ENCODE peak calls at places on chromosomes 11 and 22, in nine cellular contexts. W is right cardiac atrium; P is SJSA1; Y is ovary; R is neural progenitor cell; H is effector memory CD4-positive, alpha-beta T cell; L is body of pancreas; S is endothelial cell of umbilical vein; K is small intestine. V is an unnamed sample. For H3K4me1, the result is how much of the 10 kb centered on the place peaks cover.

GRCh38 chr11:123330948-123331347 is 99.1 kb upstream of the GRAMD1B start:
- DNase-seq in H (no peak), S (no peak), K (no peak), Y (no peak), R (no peak), P (no peak), L (no peak), W (no peak), V (no peak)

GRCh38 chr11:29293825-29294224 is 723.0 kb downstream of the KCNA4 start:
- DNase-seq in Y (no peak), L (no peak), K (no peak), R (no peak), S (peak), W (no peak), P (peak), H (no peak), V (no peak)

GRCh38 chr11:1529286-1529685 is 42.7 kb upstream of the MOB2 start:
- DNase-seq in S (no peak), L (no peak), H (no peak), K (no peak), R (no peak), W (peak), Y (no peak), P (no peak), V (no peak)

GRCh38 chr22:44670220-44670983 is 31.6 kb upstream of the PRR5 start:
- DNase-seq in L (no peak), W (no peak), R (no peak), K (no peak), Y (no peak), H (no peak), P (no peak), S (no peak), V (no peak)

GRCh38 chr11:67645521-67646457 is 4.7 kb downstream of the ACY3 start:
- DNase-seq in K (no peak), P (no peak), H (no peak), W (no peak), Y (no peak), L (peak), R (no peak), S (no peak), V (no peak)

GRCh38 chr11:33227578-33228261 is 29.5 kb upstream of the HIPK3 start:
- DNase-seq in H (no peak), Y (no peak), W (no peak), K (no peak), R (no peak), L (no peak), P (no peak), S (no peak), V (no peak)

GRCh38 chr22:44068422-44069191 is 44.5 kb downstream of the PARVB start:
- DNase-seq in Y (no peak), H (no peak), S (no peak), K (no peak), W (peak), R (no peak), P (no peak), L (no peak), V (no peak)

GRCh38 chr22:44753189-44754042 is 1.0 kb downstream of the ARHGAP8 start:
- DNase-seq in K (peak), P (peak), S (no peak), L (peak), W (no peak), R (no peak), H (no peak), Y (no peak), V (peak)

GRCh38 chr11:134024420-134025085 is 44.3 kb upstream of the JAM3 start:
- DNase-seq in H (no peak), P (peak), Y (no peak), L (no peak), S (no peak), K (no peak), R (no peak), W (peak), V (no peak)

GRCh38 chr11:64178203-64178602 is 7.8 kb upstream of the STIP1 start:
- DNase-seq in R (no peak), S (no peak), W (no peak), P (no peak), Y (no peak), L (no peak), H (no peak), K (no peak), V (no peak)

GRCh38 chr11:33507967-33508366 is 192.7 kb downstream of the C11orf91 start:
- DNase-seq in Y (no peak), H (no peak), W (no peak), R (peak), P (no peak), L (peak), K (peak), S (no peak), V (no peak)

GRCh38 chr11:86212212-86212611 is 32.3 kb upstream of the EED start:
- DNase-seq in R (no peak), L (no peak), W (no peak), S (no peak), K (peak), P (no peak), Y (no peak), H (no peak), V (no peak)

GRCh38 chr11:23095650-23096049 is 235.4 kb upstream of the CCDC179 start:
- DNase-seq in W (no peak), Y (no peak), H (no peak), S (no peak), R (no peak), K (no peak), P (no peak), L (no peak), V (no peak)

GRCh38 chr11:2436013-2436520 is 8.2 kb downstream of the TRPM5 start:
- DNase-seq in H (no peak), Y (no peak), P (no peak), R (no peak), K (no peak), W (no peak), L (peak), S (no peak), V (no peak)

GRCh38 chr22:20551805-20552449 is 44.5 kb downstream of the MED15 start:
- DNase-seq in Y (peak), P (no peak), S (peak), L (peak), K (no peak), W (peak), H (no peak), R (no peak), V (no peak)

GRCh38 chr11:69102732-69103615 is 52.8 kb upstream of the SMIM38 start:
- DNase-seq in S (no peak), Y (no peak), W (peak), H (no peak), L (no peak), K (no peak), P (peak), R (peak), V (no peak)

GRCh38 chr11:102320679-102321078 is 3.4 kb downstream of the BIRC3 start:
- DNase-seq in W (no peak), K (peak), R (no peak), P (no peak), Y (no peak), H (no peak), L (no peak), S (no peak), V (no peak)

GRCh38 chr11:132943325-132943736 is 589.0 kb downstream of the OPCML start:
- DNase-seq in W (no peak), S (no peak), K (no peak), L (no peak), Y (no peak), R (no peak), H (no peak), P (no peak), V (no peak)

GRCh38 chr11:10490398-10491232 is 35.6 kb downstream of the AMPD3 start:
- DNase-seq in L (peak), P (peak), H (no peak), S (peak), K (peak), R (peak), Y (peak), W (peak), V (peak)

GRCh38 chr11:15714641-15715399 is 600.1 kb downstream of the INSC start:
- DNase-seq in H (no peak), K (no peak), R (no peak), P (peak), Y (no peak), W (no peak), L (no peak), S (no peak), V (no peak)

GRCh38 chr11:9808943-9809342 is 145.1 kb downstream of the SWAP70 start:
- DNase-seq in H (no peak), L (no peak), W (no peak), K (no peak), Y (no peak), S (no peak), R (peak), P (peak), V (no peak)

GRCh38 chr11:102924851-102925380 is 30.6 kb downstream of the MMP13 start:
- DNase-seq in S (no peak), K (no peak), Y (no peak), W (no peak), H (no peak), R (no peak), P (no peak), L (no peak), V (no peak)

GRCh38 chr11:3796346-3796745 is 1.0 kb downstream of the NUP98 start:
- DNase-seq in H (no peak), P (peak), K (peak), Y (no peak), S (peak), R (no peak), L (no peak), W (no peak), V (no peak)

GRCh38 chr11:2190670-2191471 is 19.3 kb upstream of the TH start:
- DNase-seq in R (peak), P (no peak), Y (no peak), W (no peak), H (no peak), L (no peak), K (no peak), S (no peak), V (no peak)

GRCh38 chr11:70751142-70751734 is 352.9 kb downstream of the CTTN start:
- DNase-seq in R (no peak), S (no peak), K (no peak), W (no peak), P (no peak), H (no peak), L (no peak), Y (no peak), V (no peak)

GRCh38 chr11:40302669-40303068 is 1156.8 kb downstream of the LRRC4C start:
- DNase-seq in P (peak), R (no peak), H (no peak), Y (no peak), K (no peak), W (no peak), S (peak), L (no peak), V (no peak)

GRCh38 chr11:119352857-119353260 is 6.4 kb upstream of the MFRP start:
- DNase-seq in H (no peak), R (no peak), W (peak), P (no peak), K (peak), S (peak), L (peak), Y (no peak), V (no peak)

GRCh38 chr11:65530157-65530496 is 5.2 kb downstream of the SCYL1 start:
- DNase-seq in L (no peak), P (no peak), H (no peak), Y (no peak), R (no peak), W (no peak), K (no peak), S (no peak), V (no peak)

GRCh38 chr11:49851511-49851910 is 100.7 kb upstream of the OR4C13 start:
- DNase-seq in L (no peak), P (no peak), S (no peak), K (no peak), Y (no peak), H (no peak), W (no peak), R (no peak), V (no peak)

GRCh38 chr22:19974935-19975706 is 33.5 kb upstream of the TXNRD2 start:
- DNase-seq in P (no peak), S (peak), H (no peak), R (no peak), K (no peak), L (no peak), W (no peak), Y (no peak), V (no peak)

GRCh38 chr11:114296979-114297372 is 777 bp downstream of the NNMT start:
- DNase-seq in S (no peak), H (no peak), Y (no peak), R (no peak), L (no peak), K (no peak), P (no peak), W (no peak), V (no peak)

GRCh38 chr22:30637701-30638114 is 2.1 kb downstream of the SLC35E4 start:
- DNase-seq in P (no peak), L (no peak), S (peak), W (no peak), R (no peak), H (no peak), Y (no peak), K (no peak), V (no peak)
- H3K27ac ChIP-seq in P (no peak), L (no peak), S (no peak), W (no peak), R (no peak), H (no peak), Y (no peak), K (no peak), V (no peak)

GRCh38 chr22:41862160-41862529 is 29.2 kb downstream of the SREBF2 start:
- DNase-seq in W (no peak), L (no peak), H (peak), K (no peak), R (no peak), P (peak), Y (peak), S (no peak), V (no peak)
- H3K4me1 ChIP-seq in W (under half), L (under half), H (under half), K (under half), R (under half), P (under half), Y (under half), S (under half), V (under half)

GRCh38 chr22:35384567-35384966 is 3.7 kb downstream of the HMOX1 start:
- DNase-seq in W (no peak), P (no peak), Y (no peak), L (no peak), K (peak), H (no peak), S (no peak), R (no peak), V (no peak)
- H3K27ac ChIP-seq in W (no peak), P (no peak), Y (no peak), L (no peak), K (no peak), H (no peak), S (no peak), R (no peak), V (no peak)

DNA sequence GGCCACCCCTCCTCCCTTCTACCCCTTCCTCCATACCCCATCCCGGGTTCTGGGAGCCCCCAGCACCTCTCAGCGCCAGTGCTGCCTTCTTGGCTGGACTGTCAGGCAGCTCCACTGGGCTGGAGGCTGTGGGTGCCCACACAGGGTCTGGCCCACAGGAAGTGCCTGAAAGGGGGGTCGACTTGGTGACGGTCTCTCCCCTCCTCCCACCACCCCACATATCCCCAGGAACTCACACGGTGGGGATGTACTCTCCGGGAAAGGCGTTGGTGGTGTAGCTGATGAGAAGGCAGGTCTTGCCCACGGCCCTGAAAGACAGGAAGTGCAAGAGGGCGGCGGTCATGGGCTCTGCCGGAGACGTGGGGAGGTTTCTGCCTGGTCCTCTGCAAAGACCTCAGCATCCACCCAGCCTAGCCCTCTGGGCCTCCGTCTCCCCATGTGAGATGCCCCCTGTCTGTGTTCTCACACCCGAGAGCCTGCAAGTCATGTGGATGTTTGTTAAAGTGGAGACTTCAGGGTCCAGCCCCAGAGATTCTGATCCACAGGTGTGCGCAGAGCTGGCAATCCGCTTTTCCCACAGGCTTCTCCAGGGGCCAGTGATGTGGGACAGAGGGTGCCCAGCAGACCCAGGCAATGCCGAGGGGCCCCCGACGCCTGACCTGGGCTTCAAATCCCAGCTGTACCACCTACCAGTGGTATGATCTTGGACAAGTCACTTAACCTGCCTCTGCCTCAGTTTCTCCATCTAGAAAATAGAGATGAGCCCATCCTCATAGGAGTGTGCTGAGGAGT is 2.5 kb downstream of the RAC2 start:
- DNase-seq in K (peak), H (no peak), R (no peak), Y (no peak), P (no peak), W (peak), S (no peak), L (no peak), V (no peak)
- H3K4me1 ChIP-seq in K (under half), H (half or more), R (under half), Y (under half), P (under half), W (under half), S (under half), L (under half), V (under half)

GRCh38 chr22:41230399-41230785 is 10.3 kb downstream of the CHADL start:
- DNase-seq in R (no peak), K (no peak), W (no peak), S (no peak), P (no peak), L (no peak), H (no peak), Y (no peak), V (no peak)

GRCh38 chr22:41223535-41223934 is 17.2 kb downstream of the CHADL start:
- DNase-seq in P (no peak), L (no peak), K (no peak), W (no peak), Y (no peak), S (no peak), R (no peak), H (no peak), V (no peak)

GRCh38 chr22:41229730-41230398 is 10.9 kb downstream of the CHADL start:
- DNase-seq in L (no peak), S (peak), K (no peak), R (no peak), H (no peak), W (peak), Y (no peak), P (no peak), V (no peak)

GRCh38 chr22:41229215-41229614 is 11.5 kb downstream of the CHADL start:
- DNase-seq in Y (no peak), K (no peak), L (no peak), H (no peak), P (no peak), S (no peak), R (no peak), W (no peak), V (no peak)

GRCh38 chr22:41226728-41227655 is 13.7 kb downstream of the CHADL start:
- DNase-seq in W (peak), S (no peak), K (no peak), Y (no peak), R (no peak), P (no peak), H (no peak), L (no peak), V (no peak)
- H3K27ac ChIP-seq in W (no peak), S (no peak), K (no peak), Y (no peak), R (no peak), P (no peak), H (no peak), L (no peak), V (no peak)

V was measured in colonic mucosa.